ENCODE peak calls at places on chromosomes 13 and 19, in seven cellular contexts. One of them, this sample, is unnamed.

GRCh38 chr19:18433039-18433691 is 4.8 kb downstream of the ISYNA1 start:
- DNase-seq in transverse colon: no peak
- DNase-seq in naive thymus-derived CD4-positive, alpha-beta T cell: peak
- DNase-seq in GF-D8: no peak
- DNase-seq in uterus: peak
- DNase-seq in DMS79: peak
- DNase-seq in neural progenitor cell: peak
- DNase-seq in this sample: peak

GRCh38 chr13:112880976-112881540 is 88.0 kb upstream of the MCF2L start:
- DNase-seq in transverse colon: no peak
- DNase-seq in naive thymus-derived CD4-positive, alpha-beta T cell: no peak
- DNase-seq in GF-D8: no peak
- DNase-seq in uterus: no peak
- DNase-seq in DMS79: no peak
- DNase-seq in neural progenitor cell: no peak
- DNase-seq in this sample: no peak

GRCh38 chr19:10968527-10969081 is 7.8 kb downstream of the SMARCA4 start:
- DNase-seq in transverse colon: peak
- DNase-seq in naive thymus-derived CD4-positive, alpha-beta T cell: no peak
- DNase-seq in GF-D8: no peak
- DNase-seq in uterus: no peak
- DNase-seq in DMS79: peak
- DNase-seq in neural progenitor cell: no peak
- DNase-seq in this sample: peak

GRCh38 chr13:25044071-25044470 is 51.9 kb upstream of the PABPC3 start:
- DNase-seq in transverse colon: no peak
- DNase-seq in naive thymus-derived CD4-positive, alpha-beta T cell: no peak
- DNase-seq in GF-D8: no peak
- DNase-seq in uterus: no peak
- DNase-seq in DMS79: no peak
- DNase-seq in neural progenitor cell: no peak
- DNase-seq in this sample: no peak

GRCh38 chr19:10333758-10334339 is 520 bp upstream of the RAVER1 start:
- DNase-seq in transverse colon: no peak
- DNase-seq in naive thymus-derived CD4-positive, alpha-beta T cell: no peak
- DNase-seq in GF-D8: no peak
- DNase-seq in uterus: no peak
- DNase-seq in DMS79: no peak
- DNase-seq in neural progenitor cell: peak
- DNase-seq in this sample: no peak

GRCh38 chr13:96223231-96223630 is 133.3 kb downstream of the HS6ST3 start:
- DNase-seq in transverse colon: no peak
- DNase-seq in naive thymus-derived CD4-positive, alpha-beta T cell: no peak
- DNase-seq in GF-D8: no peak
- DNase-seq in uterus: no peak
- DNase-seq in DMS79: no peak
- DNase-seq in neural progenitor cell: no peak
- DNase-seq in this sample: no peak

GRCh38 chr13:102770435-102770834 is 3.2 kb downstream of the TEX30 start:
- DNase-seq in transverse colon: no peak
- DNase-seq in naive thymus-derived CD4-positive, alpha-beta T cell: no peak
- DNase-seq in GF-D8: no peak
- DNase-seq in uterus: no peak
- DNase-seq in DMS79: no peak
- DNase-seq in neural progenitor cell: no peak
- DNase-seq in this sample: no peak

GRCh38 chr13:32264407-32264806 is 50.8 kb downstream of the ZAR1L start:
- DNase-seq in transverse colon: peak
- DNase-seq in naive thymus-derived CD4-positive, alpha-beta T cell: no peak
- DNase-seq in GF-D8: no peak
- DNase-seq in uterus: peak
- DNase-seq in DMS79: no peak
- DNase-seq in neural progenitor cell: no peak
- DNase-seq in this sample: no peak

GRCh38 chr19:15291089-15291488 is 41.2 kb downstream of the BRD4 start:
- DNase-seq in transverse colon: no peak
- DNase-seq in naive thymus-derived CD4-positive, alpha-beta T cell: no peak
- DNase-seq in GF-D8: no peak
- DNase-seq in uterus: no peak
- DNase-seq in DMS79: no peak
- DNase-seq in neural progenitor cell: no peak
- DNase-seq in this sample: no peak

GRCh38 chr19:54462713-54463530 is 656 bp downstream of the LENG9 start:
- DNase-seq in transverse colon: peak
- DNase-seq in naive thymus-derived CD4-positive, alpha-beta T cell: peak
- DNase-seq in GF-D8: peak
- DNase-seq in uterus: peak
- DNase-seq in DMS79: no peak
- DNase-seq in neural progenitor cell: peak
- DNase-seq in this sample: peak

GRCh38 chr19:14505488-14506239 is 9.7 kb upstream of the GIPC1 start:
- DNase-seq in transverse colon: peak
- DNase-seq in naive thymus-derived CD4-positive, alpha-beta T cell: peak
- DNase-seq in GF-D8: no peak
- DNase-seq in uterus: no peak
- DNase-seq in DMS79: no peak
- DNase-seq in neural progenitor cell: peak
- DNase-seq in this sample: peak

GRCh38 chr19:6464070-6464873 is at the start of gene CRB3:
- DNase-seq in transverse colon: peak
- DNase-seq in naive thymus-derived CD4-positive, alpha-beta T cell: peak
- DNase-seq in GF-D8: no peak
- DNase-seq in uterus: no peak
- DNase-seq in DMS79: peak
- DNase-seq in neural progenitor cell: peak
- DNase-seq in this sample: no peak

GRCh38 chr19:6378036-6378435 is 2.3 kb upstream of the PSPN start:
- DNase-seq in transverse colon: no peak
- DNase-seq in naive thymus-derived CD4-positive, alpha-beta T cell: no peak
- DNase-seq in GF-D8: no peak
- DNase-seq in uterus: peak
- DNase-seq in DMS79: no peak
- DNase-seq in neural progenitor cell: peak
- DNase-seq in this sample: no peak

GRCh38 chr13:74280093-74280794 is 146.0 kb upstream of the KLF12 start:
- DNase-seq in transverse colon: no peak
- DNase-seq in naive thymus-derived CD4-positive, alpha-beta T cell: no peak
- DNase-seq in GF-D8: no peak
- DNase-seq in uterus: no peak
- DNase-seq in DMS79: no peak
- DNase-seq in neural progenitor cell: no peak
- DNase-seq in this sample: no peak

GRCh38 chr19:15251749-15252397 is 19.6 kb upstream of the EPHX3 start:
- DNase-seq in transverse colon: peak
- DNase-seq in naive thymus-derived CD4-positive, alpha-beta T cell: no peak
- DNase-seq in GF-D8: no peak
- DNase-seq in uterus: peak
- DNase-seq in DMS79: no peak
- DNase-seq in neural progenitor cell: peak
- DNase-seq in this sample: no peak

GRCh38 chr19:53903055-53903680 is 5.9 kb upstream of the CACNG7 start:
- DNase-seq in transverse colon: no peak
- DNase-seq in naive thymus-derived CD4-positive, alpha-beta T cell: peak
- DNase-seq in GF-D8: no peak
- DNase-seq in uterus: no peak
- DNase-seq in DMS79: no peak
- DNase-seq in neural progenitor cell: peak
- DNase-seq in this sample: no peak

GRCh38 chr13:84303035-84303434 is 420.8 kb upstream of the SLITRK1 start:
- DNase-seq in transverse colon: no peak
- DNase-seq in naive thymus-derived CD4-positive, alpha-beta T cell: no peak
- DNase-seq in GF-D8: no peak
- DNase-seq in uterus: no peak
- DNase-seq in DMS79: no peak
- DNase-seq in neural progenitor cell: no peak
- DNase-seq in this sample: no peak

GRCh38 chr13:113178070-113178895 is 19.8 kb downstream of the PROZ start:
- DNase-seq in transverse colon: no peak
- DNase-seq in naive thymus-derived CD4-positive, alpha-beta T cell: no peak
- DNase-seq in GF-D8: no peak
- DNase-seq in uterus: no peak
- DNase-seq in DMS79: no peak
- DNase-seq in neural progenitor cell: no peak
- DNase-seq in this sample: no peak

GRCh38 chr19:35805518-35806102 is 7.0 kb downstream of the PRODH2 start:
- DNase-seq in transverse colon: no peak
- DNase-seq in naive thymus-derived CD4-positive, alpha-beta T cell: no peak
- DNase-seq in GF-D8: no peak
- DNase-seq in uterus: no peak
- DNase-seq in DMS79: peak
- DNase-seq in neural progenitor cell: no peak
- DNase-seq in this sample: no peak

GRCh38 chr13:91304740-91305139 is 42.7 kb upstream of the MIR17HG start:
- DNase-seq in transverse colon: no peak
- DNase-seq in naive thymus-derived CD4-positive, alpha-beta T cell: no peak
- DNase-seq in GF-D8: no peak
- DNase-seq in uterus: no peak
- DNase-seq in DMS79: no peak
- DNase-seq in neural progenitor cell: no peak
- DNase-seq in this sample: no peak

GRCh38 chr13:23322353-23323336 is 110.9 kb downstream of the SACS start:
- DNase-seq in transverse colon: no peak
- DNase-seq in naive thymus-derived CD4-positive, alpha-beta T cell: no peak
- DNase-seq in GF-D8: no peak
- DNase-seq in uterus: no peak
- DNase-seq in DMS79: no peak
- DNase-seq in neural progenitor cell: no peak
- DNase-seq in this sample: no peak

GRCh38 chr19:56538254-56538760 is 441 bp upstream of the ZFP28 start:
- DNase-seq in transverse colon: peak
- DNase-seq in naive thymus-derived CD4-positive, alpha-beta T cell: peak
- DNase-seq in GF-D8: peak
- DNase-seq in uterus: peak
- DNase-seq in DMS79: peak
- DNase-seq in neural progenitor cell: peak
- DNase-seq in this sample: peak

GRCh38 chr13:103188688-103189326 is 122.6 kb upstream of the SLC10A2 start:
- DNase-seq in transverse colon: no peak
- DNase-seq in naive thymus-derived CD4-positive, alpha-beta T cell: no peak
- DNase-seq in GF-D8: no peak
- DNase-seq in uterus: no peak
- DNase-seq in DMS79: no peak
- DNase-seq in neural progenitor cell: peak
- DNase-seq in this sample: no peak

GRCh38 chr13:26616126-26616525 is 58.6 kb downstream of the WASF3 start:
- DNase-seq in transverse colon: no peak
- DNase-seq in naive thymus-derived CD4-positive, alpha-beta T cell: no peak
- DNase-seq in GF-D8: no peak
- DNase-seq in uterus: no peak
- DNase-seq in DMS79: no peak
- DNase-seq in neural progenitor cell: no peak
- DNase-seq in this sample: no peak

GRCh38 chr19:13260883-13261653 is 110.9 kb downstream of the IER2 start:
- DNase-seq in transverse colon: no peak
- DNase-seq in naive thymus-derived CD4-positive, alpha-beta T cell: no peak
- DNase-seq in GF-D8: no peak
- DNase-seq in uterus: no peak
- DNase-seq in DMS79: no peak
- DNase-seq in neural progenitor cell: no peak
- DNase-seq in this sample: no peak

GRCh38 chr13:31587696-31588266 is 151.5 kb upstream of the RXFP2 start:
- DNase-seq in transverse colon: no peak
- DNase-seq in naive thymus-derived CD4-positive, alpha-beta T cell: no peak
- DNase-seq in GF-D8: no peak
- DNase-seq in uterus: no peak
- DNase-seq in DMS79: no peak
- DNase-seq in neural progenitor cell: no peak
- DNase-seq in this sample: no peak

GRCh38 chr19:46924874-46925547 is 64.2 kb downstream of the ARHGAP35 start:
- DNase-seq in transverse colon: peak
- DNase-seq in naive thymus-derived CD4-positive, alpha-beta T cell: no peak
- DNase-seq in GF-D8: no peak
- DNase-seq in uterus: no peak
- DNase-seq in DMS79: no peak
- DNase-seq in neural progenitor cell: no peak
- DNase-seq in this sample: peak

GRCh38 chr13:109998808-109999528 is 212.6 kb upstream of the IRS2 start:
- DNase-seq in transverse colon: no peak
- DNase-seq in naive thymus-derived CD4-positive, alpha-beta T cell: no peak
- DNase-seq in GF-D8: peak
- DNase-seq in uterus: no peak
- DNase-seq in DMS79: no peak
- DNase-seq in neural progenitor cell: no peak
- DNase-seq in this sample: no peak

GRCh38 chr13:66312312-66313087 is 917.6 kb downstream of the PCDH9 start:
- DNase-seq in transverse colon: peak
- DNase-seq in naive thymus-derived CD4-positive, alpha-beta T cell: no peak
- DNase-seq in GF-D8: no peak
- DNase-seq in uterus: no peak
- DNase-seq in DMS79: no peak
- DNase-seq in neural progenitor cell: no peak
- DNase-seq in this sample: no peak

This sample was measured in naive B cell.